ENCODE peak calls at places on chromosomes 1 and 21, in nine cellular contexts. K is A549; F is CD4-positive, CD25-positive, alpha-beta regulatory T cell; J is aorta; V is heart left ventricle; A is hepatocyte; H is IMR-90; W is left ventricle myocardium inferior; I is adrenal gland. Z is an unnamed sample. For H3K4me1, the result is how much of the 10 kb centered on the place peaks cover.

GRCh38 chr1:29974345-29974744 is 738.0 kb downstream of the PTPRU start:
- DNase-seq in K (peak), F (no peak), J (no peak), V (no peak), A (no peak), H (peak), W (no peak), I (no peak), Z (peak)

GRCh38 chr1:1677718-1678580 is 14.6 kb downstream of the SLC35E2B start:
- DNase-seq in K (no peak), F (peak), J (peak), V (no peak), A (peak), H (no peak), W (no peak), I (peak), Z (no peak)

GRCh38 chr21:25254491-25255174 is 352.6 kb downstream of the MRPL39 start:
- DNase-seq in K (no peak), F (no peak), J (no peak), V (no peak), A (no peak), H (no peak), W (no peak), I (no peak), Z (no peak)

GRCh38 chr1:103110701-103111100 is 2.4 kb upstream of the COL11A1 start:
- DNase-seq in K (no peak), F (no peak), J (no peak), V (no peak), A (no peak), H (no peak), W (no peak), I (no peak), Z (no peak)

GRCh38 chr1:119987112-119987511 is 82.3 kb downstream of the NOTCH2 start:
- DNase-seq in K (peak), F (no peak), J (no peak), V (no peak), A (peak), H (peak), W (no peak), I (peak), Z (no peak)

GRCh38 chr1:86436041-86436440 is 12.1 kb downstream of the CLCA2 start:
- DNase-seq in K (no peak), F (no peak), J (no peak), V (no peak), A (no peak), H (no peak), W (no peak), I (no peak), Z (no peak)

GRCh38 chr1:233496940-233497456 is 116.9 kb upstream of the KCNK1 start:
- DNase-seq in K (no peak), F (no peak), J (no peak), V (no peak), A (no peak), H (no peak), W (no peak), I (no peak), Z (no peak)

GRCh38 chr1:183993132-183993531 is 44.4 kb downstream of the COLGALT2 start:
- DNase-seq in K (no peak), F (no peak), J (no peak), V (no peak), A (no peak), H (no peak), W (no peak), I (no peak), Z (no peak)

GRCh38 chr1:200279810-200280411 is 129.9 kb downstream of the ZNF281 start:
- DNase-seq in K (peak), F (no peak), J (no peak), V (no peak), A (peak), H (peak), W (no peak), I (peak), Z (peak)

GRCh38 chr1:63454269-63454668 is 68.8 kb downstream of the ITGB3BP start:
- DNase-seq in K (no peak), F (no peak), J (no peak), V (no peak), A (peak), H (peak), W (no peak), I (no peak), Z (no peak)

GRCh38 chr1:161139765-161140164 is 7.3 kb upstream of the DEDD start:
- DNase-seq in K (peak), F (peak), J (no peak), V (no peak), A (peak), H (peak), W (no peak), I (no peak), Z (no peak)

GRCh38 chr1:41646186-41646585 is 161.7 kb upstream of the EDN2 start:
- DNase-seq in K (no peak), F (no peak), J (no peak), V (no peak), A (no peak), H (no peak), W (no peak), I (no peak), Z (no peak)

GRCh38 chr1:21258331-21259134 is 31.7 kb downstream of the ECE1 start:
- DNase-seq in K (no peak), F (no peak), J (no peak), V (no peak), A (no peak), H (no peak), W (no peak), I (no peak), Z (no peak)
- H3K4me1 ChIP-seq in K (under half), F (under half), J (under half), V (half or more), A (under half), H (under half), W (half or more), I (half or more), Z (under half)

GRCh38 chr1:154952664-154953063 is 3.2 kb downstream of the PBXIP1 start:
- DNase-seq in K (no peak), F (no peak), J (no peak), V (no peak), A (no peak), H (no peak), W (no peak), I (peak), Z (no peak)

GRCh38 chr1:154955039-154955717 is 721 bp downstream of the PBXIP1 start:
- DNase-seq in K (no peak), F (peak), J (no peak), V (peak), A (peak), H (peak), W (no peak), I (peak), Z (no peak)

GRCh38 chr1:154954541-154954940 is 1.4 kb downstream of the PBXIP1 start:
- DNase-seq in K (no peak), F (no peak), J (no peak), V (no peak), A (no peak), H (no peak), W (no peak), I (no peak), Z (no peak)

GRCh38 chr1:154951901-154952657 is 3.8 kb downstream of the PBXIP1 start:
- DNase-seq in K (no peak), F (peak), J (no peak), V (no peak), A (no peak), H (no peak), W (no peak), I (no peak), Z (no peak)

GRCh38 chr1:154953611-154954038 is 2.3 kb downstream of the PBXIP1 start:
- DNase-seq in K (no peak), F (no peak), J (no peak), V (no peak), A (no peak), H (no peak), W (no peak), I (no peak), Z (no peak)
- H3K4me3 ChIP-seq in K (no peak), F (peak), J (no peak), V (no peak), A (no peak), H (no peak), W (no peak), I (no peak), Z (no peak)

GRCh38 chr1:147768582-147768981 is 8.2 kb upstream of the GJA5 start:
- DNase-seq in K (no peak), F (no peak), J (no peak), V (no peak), A (no peak), H (no peak), W (no peak), I (no peak), Z (no peak)
- H3K27ac ChIP-seq in K (no peak), F (no peak), J (peak), V (peak), A (no peak), H (no peak), W (peak), I (no peak), Z (no peak)

GRCh38 chr1:65175171-65176070 is 27.4 kb downstream of the AK4 start:
- DNase-seq in K (no peak), F (no peak), J (no peak), V (peak), A (no peak), H (peak), W (peak), I (no peak), Z (no peak)

GRCh38 chr1:65176571-65176970 is 28.6 kb downstream of the AK4 start:
- DNase-seq in K (no peak), F (no peak), J (no peak), V (no peak), A (no peak), H (no peak), W (no peak), I (no peak), Z (no peak)

GRCh38 chr1:65174585-65174984 is 26.6 kb downstream of the AK4 start:
- DNase-seq in K (no peak), F (no peak), J (no peak), V (peak), A (no peak), H (peak), W (peak), I (peak), Z (peak)

GRCh38 chr1:65177457-65177856 is 29.5 kb downstream of the AK4 start:
- DNase-seq in K (no peak), F (no peak), J (no peak), V (no peak), A (no peak), H (peak), W (no peak), I (no peak), Z (no peak)

DNA sequence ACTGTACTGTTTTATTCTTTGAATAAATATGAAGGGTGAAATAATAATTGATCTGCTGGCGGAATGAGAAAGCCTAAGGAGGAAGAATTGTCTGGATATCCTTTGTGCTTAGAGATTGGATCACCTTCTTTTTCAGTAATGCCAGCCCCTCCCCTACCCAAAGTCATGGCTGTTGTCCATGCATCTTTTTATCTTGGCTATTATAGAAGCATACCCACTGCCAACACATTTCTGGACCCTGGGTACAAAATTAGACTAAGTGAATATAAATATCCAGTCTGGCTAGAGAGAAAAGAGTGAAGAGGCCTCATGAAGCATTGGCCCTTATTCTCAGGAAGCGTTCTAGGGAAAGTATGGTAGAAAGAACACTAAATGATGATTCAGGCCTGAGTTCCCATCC is 28.1 kb downstream of the AK4 start:
- DNase-seq in K (no peak), F (no peak), J (no peak), V (no peak), A (no peak), H (no peak), W (no peak), I (no peak), Z (no peak)
- H3K4me1 ChIP-seq in K (under half), F (under half), J (under half), V (under half), A (under half), H (under half), W (half or more), I (under half), Z (under half)

Z was measured in lung.